ENCODE peak calls at places on chromosome 11, in ten cellular contexts. Y is cardiac muscle cell; F is PC-3; O is heart right ventricle; T is tibial nerve; Z is CD4-positive, alpha-beta memory T cell; A is CD8-positive, alpha-beta T cell; G is neural progenitor cell; W is psoas muscle; I is aorta. U is an unnamed sample.
A peak's percentile ranks its signal among the peaks of the same experiment; 100 is the strongest.

GRCh38 chr11:103220133-103220532 is 110.9 kb downstream of the DYNC2H1 start:
- DNase-seq in Y (no peak), F (no peak), O (no peak), T (no peak), Z (no peak), A (no peak), G (no peak), W (no peak), I (no peak), U (no peak)

GRCh38 chr11:35141538-35141937 is 2.6 kb downstream of the CD44 start:
- DNase-seq in Y (no peak), F (peak; percentile 73), O (peak; percentile 29), T (peak; percentile 32), Z (no peak), A (peak; percentile 34), G (no peak), W (peak; percentile 53), I (peak; percentile 79), U (peak; percentile 71)

GRCh38 chr11:75577198-75577597 is 15.1 kb downstream of the SERPINH1 start:
- DNase-seq in Y (peak; percentile 55), F (peak; percentile 68), O (peak; percentile 74), T (peak; percentile 40), Z (peak; percentile 50), A (peak; percentile 74), G (peak; percentile 59), W (peak; percentile 74), I (peak; percentile 89), U (no peak)

GRCh38 chr11:69040581-69041260 is 8.0 kb upstream of the TPCN2 start:
- DNase-seq in Y (no peak), F (no peak), O (no peak), T (no peak), Z (no peak), A (no peak), G (no peak), W (no peak), I (no peak), U (no peak)

GRCh38 chr11:33387996-33388395 is 130.8 kb downstream of the HIPK3 start:
- DNase-seq in Y (no peak), F (no peak), O (no peak), T (no peak), Z (no peak), A (no peak), G (no peak), W (no peak), I (no peak), U (no peak)

GRCh38 chr11:124402326-124402922 is 3.6 kb upstream of the OR8B3 start:
- DNase-seq in Y (peak; percentile 62), F (peak; percentile 95), O (peak; percentile 11), T (no peak), Z (peak; percentile 18), A (no peak), G (peak; percentile 62), W (no peak), I (peak; percentile 76), U (peak; percentile 58)

GRCh38 chr11:110110854-110111253 is 17.7 kb downstream of the ZC3H12C start:
- DNase-seq in Y (no peak), F (no peak), O (no peak), T (no peak), Z (no peak), A (no peak), G (no peak), W (no peak), I (no peak), U (no peak)

GRCh38 chr11:108224908-108225786 is 2.3 kb downstream of the ATM start:
- DNase-seq in Y (no peak), F (no peak), O (no peak), T (no peak), Z (peak; percentile 83), A (peak; percentile 18), G (no peak), W (no peak), I (peak; percentile 71), U (no peak)

GRCh38 chr11:70505761-70506657 is 107.7 kb downstream of the CTTN start:
- DNase-seq in Y (no peak), F (no peak), O (no peak), T (no peak), Z (no peak), A (no peak), G (no peak), W (peak; percentile 19), I (peak; percentile 52), U (no peak)

GRCh38 chr11:68354181-68354872 is 41.9 kb downstream of the LRP5 start:
- DNase-seq in Y (no peak), F (peak; percentile 98), O (peak; percentile 85), T (peak; percentile 63), Z (no peak), A (no peak), G (no peak), W (peak; percentile 90), I (peak; percentile 97), U (peak; percentile 90)

GRCh38 chr11:131910491-131911387 is 540.3 kb downstream of the NTM start:
- DNase-seq in Y (peak; percentile 59), F (no peak), O (no peak), T (no peak), Z (no peak), A (no peak), G (peak; percentile 73), W (no peak), I (peak; percentile 77), U (no peak)

GRCh38 chr11:8090756-8091155 is 9.7 kb downstream of the TUB start:
- DNase-seq in Y (peak; percentile 78), F (peak; percentile 30), O (no peak), T (no peak), Z (peak; percentile 6), A (no peak), G (peak; percentile 91), W (no peak), I (no peak), U (no peak)

GRCh38 chr11:12564012-12564411 is 110.2 kb upstream of the TEAD1 start:
- DNase-seq in Y (no peak), F (no peak), O (no peak), T (no peak), Z (no peak), A (no peak), G (no peak), W (no peak), I (no peak), U (no peak)

GRCh38 chr11:111922803-111923202 is 4.1 kb downstream of the C11orf52 start:
- DNase-seq in Y (no peak), F (peak; percentile 65), O (no peak), T (no peak), Z (no peak), A (no peak), G (no peak), W (no peak), I (no peak), U (peak; percentile 78)

GRCh38 chr11:68714047-68714856 is 29.9 kb downstream of the GAL start:
- DNase-seq in Y (peak; percentile 62), F (no peak), O (no peak), T (no peak), Z (no peak), A (no peak), G (peak; percentile 58), W (no peak), I (no peak), U (no peak)

GRCh38 chr11:11211186-11211585 is 141.9 kb downstream of the CSNK2A3 start:
- DNase-seq in Y (no peak), F (no peak), O (no peak), T (no peak), Z (no peak), A (no peak), G (no peak), W (no peak), I (no peak), U (no peak)

DNA sequence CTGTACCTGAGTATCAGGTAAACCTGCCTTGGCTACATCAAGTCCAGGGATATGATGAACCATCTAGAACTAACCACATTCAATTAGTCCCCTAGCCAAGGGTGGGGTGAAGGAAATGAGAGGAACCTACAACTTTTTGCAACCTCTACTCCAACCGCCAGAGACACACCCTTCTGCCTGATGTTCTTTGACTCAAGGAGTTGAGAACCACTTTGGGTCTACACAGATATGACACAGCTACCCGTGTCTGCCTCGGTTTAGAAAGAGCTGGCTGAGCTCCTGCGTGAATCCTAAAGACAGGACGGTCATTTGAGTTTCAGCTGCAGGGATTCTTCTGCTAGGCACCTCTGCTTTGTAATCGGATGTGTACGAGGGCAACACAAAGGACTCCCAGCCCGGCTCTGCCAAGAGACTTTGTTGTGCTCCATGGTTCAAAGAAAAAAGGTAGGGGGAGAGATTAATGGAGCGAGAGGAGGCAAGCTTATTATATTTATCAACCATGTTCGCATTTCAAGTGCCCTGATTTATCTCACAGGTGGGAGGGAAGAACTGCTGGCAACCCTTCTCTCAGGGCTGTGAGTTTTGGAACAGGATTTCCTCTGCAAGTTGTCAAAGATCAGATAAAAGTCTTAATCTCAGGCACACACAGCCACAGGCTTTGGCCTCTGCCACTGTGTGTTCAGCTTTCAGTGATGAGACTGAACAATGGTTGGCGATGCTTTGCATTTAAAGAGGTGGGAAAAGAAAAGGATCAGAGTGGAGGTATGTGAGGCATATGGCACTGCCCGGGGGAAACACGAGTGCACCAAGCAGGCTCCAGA is 35.1 kb downstream of the FLI1 start:
- DNase-seq in Y (no peak), F (no peak), O (no peak), T (no peak), Z (peak; percentile 63), A (no peak), G (peak; percentile 66), W (no peak), I (no peak), U (no peak)
- H3K4me1 ChIP-seq in Y (no peaks in the 10 kb centered on the region), F (no peaks in the 10 kb centered on the region), O (peaks cover 96% of the 10 kb centered on the region), T (no peaks in the 10 kb centered on the region), Z (peaks cover 99% of the 10 kb centered on the region), A (peaks cover 99% of the 10 kb centered on the region), G (peaks cover 38% of the 10 kb centered on the region), W (peaks cover 11% of the 10 kb centered on the region), I (no peaks in the 10 kb centered on the region), U (peaks cover 39% of the 10 kb centered on the region)

DNA sequence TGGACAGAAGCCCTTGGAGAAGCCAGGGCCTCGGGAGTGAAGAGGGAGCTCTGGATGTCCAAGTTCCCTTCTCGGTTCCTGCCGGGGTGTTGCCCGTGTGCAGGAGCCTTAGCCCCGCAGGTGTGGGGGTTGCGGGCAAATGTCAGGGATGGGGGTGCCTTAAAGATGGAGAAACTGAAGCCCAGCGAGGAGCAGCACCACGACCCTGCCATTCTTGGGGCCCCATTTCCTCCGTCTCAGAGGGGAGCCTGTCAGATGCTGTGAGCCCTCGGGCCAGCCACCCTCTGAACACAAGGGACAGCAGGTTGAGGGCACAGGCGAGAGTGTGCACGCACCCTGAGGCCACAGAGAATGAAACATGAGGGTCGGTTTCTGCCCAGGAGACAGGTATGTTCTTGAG is 6.3 kb downstream of the OSBPL5 start:
- DNase-seq in Y (no peak), F (no peak), O (peak; percentile 6), T (no peak), Z (no peak), A (no peak), G (no peak), W (peak; percentile 20), I (peak; percentile 61), U (no peak)
- H3K27ac ChIP-seq in Y (no peak overlapping the region), F (no peak overlapping the region), O (no peak overlapping the region), T (peak overlapping the region; percentile 69), Z (no peak overlapping the region), A (no peak overlapping the region), G (no peak overlapping the region), W (peak overlapping the region; percentile 48), I (no peak overlapping the region), U (no peak overlapping the region)

GRCh38 chr11:64007629-64008282 is 21.5 kb downstream of the OTUB1 start:
- DNase-seq in Y (peak; percentile 90), F (no peak), O (peak; percentile 84), T (peak; percentile 33), Z (no peak), A (no peak), G (peak; percentile 87), W (peak; percentile 92), I (peak; percentile 93), U (peak; percentile 76)
- H3K4me3 ChIP-seq in Y (no peak overlapping the region), F (peak overlapping the region; percentile 54), O (peak overlapping the region; percentile 45), T (peak overlapping the region; percentile 32), Z (no peak overlapping the region), A (peak overlapping the region; percentile 41), G (peak overlapping the region; percentile 42), W (peak overlapping the region; percentile 53), I (peak overlapping the region; percentile 1), U (no peak overlapping the region)

GRCh38 chr11:995058-995751 is 41.3 kb downstream of the MUC6 start:
- DNase-seq in Y (no peak), F (no peak), O (no peak), T (no peak), Z (no peak), A (no peak), G (no peak), W (no peak), I (no peak), U (no peak)
- H3K4me1 ChIP-seq in Y (no peaks in the 10 kb centered on the region), F (no peaks in the 10 kb centered on the region), O (no peaks in the 10 kb centered on the region), T (no peaks in the 10 kb centered on the region), Z (no peaks in the 10 kb centered on the region), A (no peaks in the 10 kb centered on the region), G (no peaks in the 10 kb centered on the region), W (no peaks in the 10 kb centered on the region), I (no peaks in the 10 kb centered on the region), U (no peaks in the 10 kb centered on the region)

U was measured in lung.